ENCODE peak calls at places on chromosomes 6 and 20, in six cellular contexts. Q is ovary, Z is neural progenitor cell, H is mesendoderm, J is kidney epithelial cell, V is Peyer's patch. D is an unnamed sample.

GRCh38 chr20:25508083-25508770 is 77.1 kb downstream of the NINL start:
- DNase-seq in Q (peak), Z (no peak), H (no peak), J (peak), V (no peak), D (peak)

GRCh38 chr6:151254451-151255081 is 14.8 kb downstream of the AKAP12 start:
- DNase-seq in Q (no peak), Z (no peak), H (peak), J (peak), V (no peak), D (peak)

GRCh38 chr6:6580225-6580870 is 8.2 kb upstream of the LY86 start:
- DNase-seq in Q (no peak), Z (no peak), H (no peak), J (no peak), V (no peak), D (no peak)

GRCh38 chr6:111524735-111525134 is 41.7 kb upstream of the REV3L start:
- DNase-seq in Q (no peak), Z (no peak), H (no peak), J (no peak), V (no peak), D (no peak)

GRCh38 chr20:1374246-1374645 is 18.6 kb downstream of the FKBP1A start:
- DNase-seq in Q (no peak), Z (no peak), H (no peak), J (no peak), V (no peak), D (no peak)

GRCh38 chr6:37602360-37602759 is 95.3 kb downstream of the MDGA1 start:
- DNase-seq in Q (no peak), Z (no peak), H (no peak), J (no peak), V (no peak), D (peak)

GRCh38 chr6:45480697-45481415 is 103.1 kb upstream of the SUPT3H start:
- DNase-seq in Q (no peak), Z (no peak), H (no peak), J (no peak), V (no peak), D (no peak)

GRCh38 chr6:16168858-16169257 is 40.0 kb downstream of the MYLIP start:
- DNase-seq in Q (no peak), Z (peak), H (peak), J (no peak), V (no peak), D (peak)

GRCh38 chr20:49149281-49150045 is 38.7 kb downstream of the STAU1 start:
- DNase-seq in Q (no peak), Z (no peak), H (no peak), J (no peak), V (no peak), D (no peak)

GRCh38 chr6:30720738-30721197 is 616 bp downstream of the TUBB start:
- DNase-seq in Q (peak), Z (peak), H (peak), J (no peak), V (peak), D (peak)

GRCh38 chr20:48652961-48653705 is 174.7 kb downstream of the PREX1 start:
- DNase-seq in Q (no peak), Z (no peak), H (no peak), J (no peak), V (no peak), D (no peak)

GRCh38 chr6:137492289-137492688 is 1.9 kb downstream of the OLIG3 start:
- DNase-seq in Q (no peak), Z (peak), H (no peak), J (no peak), V (no peak), D (no peak)

GRCh38 chr6:69138173-69138572 is 503.1 kb downstream of the ADGRB3 start:
- DNase-seq in Q (no peak), Z (no peak), H (no peak), J (peak), V (no peak), D (no peak)

GRCh38 chr6:146358341-146359046 is 185.1 kb upstream of the RAB32 start:
- DNase-seq in Q (no peak), Z (no peak), H (peak), J (no peak), V (no peak), D (peak)

GRCh38 chr6:95578106-95578410 is 723 bp downstream of the MANEA start:
- DNase-seq in Q (no peak), Z (no peak), H (no peak), J (no peak), V (no peak), D (no peak)

GRCh38 chr20:37543828-37544227 is 16.2 kb upstream of the BLCAP start:
- DNase-seq in Q (no peak), Z (no peak), H (no peak), J (no peak), V (no peak), D (peak)

GRCh38 chr6:119077643-119078448 is 618 bp downstream of the FAM184A start:
- DNase-seq in Q (peak), Z (peak), H (peak), J (no peak), V (peak), D (peak)

GRCh38 chr6:429515-430121 is 38.1 kb downstream of the IRF4 start:
- DNase-seq in Q (no peak), Z (no peak), H (no peak), J (no peak), V (no peak), D (no peak)

GRCh38 chr6:15481414-15481813 is 181.4 kb downstream of the DTNBP1 start:
- DNase-seq in Q (no peak), Z (no peak), H (no peak), J (no peak), V (no peak), D (no peak)

GRCh38 chr20:57159193-57159851 is 107.1 kb downstream of the BMP7 start:
- DNase-seq in Q (no peak), Z (no peak), H (no peak), J (no peak), V (no peak), D (no peak)

GRCh38 chr20:49385471-49385870 is 97.0 kb downstream of the KCNB1 start:
- DNase-seq in Q (no peak), Z (peak), H (peak), J (no peak), V (no peak), D (peak)

GRCh38 chr6:150352321-150353296 is 16.2 kb upstream of the IYD start:
- DNase-seq in Q (no peak), Z (no peak), H (no peak), J (no peak), V (no peak), D (peak)

GRCh38 chr20:6698056-6698455 is 69.4 kb upstream of the BMP2 start:
- DNase-seq in Q (no peak), Z (peak), H (peak), J (peak), V (no peak), D (no peak)

GRCh38 chr6:8043221-8043620 is 21.0 kb downstream of the BLOC1S5 start:
- DNase-seq in Q (no peak), Z (no peak), H (no peak), J (no peak), V (no peak), D (no peak)

GRCh38 chr6:2403546-2403945 is 158.1 kb upstream of the GMDS start:
- DNase-seq in Q (no peak), Z (no peak), H (no peak), J (no peak), V (no peak), D (no peak)

GRCh38 chr20:52105045-52105572 is 86.5 kb downstream of the ZFP64 start:
- DNase-seq in Q (peak), Z (peak), H (peak), J (no peak), V (no peak), D (peak)
- H3K4me3 ChIP-seq in Q (peak), Z (peak), H (peak), J (peak), V (peak), D (peak)

GRCh38 chr6:125153541-125154183 is at the start of gene TPD52L1:
- DNase-seq in Q (peak), Z (peak), H (peak), J (peak), V (no peak), D (peak)
- H3K4me3 ChIP-seq in Q (peak), Z (peak), H (peak), J (peak), V (peak), D (peak)

DNA sequence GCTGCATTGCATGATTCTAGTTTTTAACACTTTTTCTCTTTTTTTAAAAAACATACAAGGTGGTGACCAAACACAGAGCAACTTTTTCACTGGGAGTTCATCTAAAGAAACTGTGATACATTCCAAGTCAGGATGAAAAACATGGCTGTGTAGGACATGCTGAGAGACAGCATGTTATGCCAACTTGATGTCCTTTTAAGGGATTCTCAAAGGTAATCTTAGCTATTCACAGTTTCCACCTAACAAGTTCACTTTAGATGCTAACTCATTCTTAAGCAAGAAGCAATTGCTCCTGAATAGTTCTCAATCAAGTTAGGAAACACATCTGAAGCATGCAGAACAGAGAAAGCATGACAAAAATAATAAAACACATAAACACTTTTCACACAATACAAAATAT is 3.3 kb downstream of the ASCC3 start:
- DNase-seq in Q (no peak), Z (no peak), H (peak), J (no peak), V (no peak), D (no peak)
- H3K4me3 ChIP-seq in Q (no peak), Z (no peak), H (no peak), J (no peak), V (no peak), D (no peak)

GRCh38 chr6:41428402-41428994 is 93.1 kb downstream of the NCR2 start:
- DNase-seq in Q (peak), Z (peak), H (no peak), J (no peak), V (no peak), D (no peak)
- H3K4me3 ChIP-seq in Q (peak), Z (peak), H (no peak), J (peak), V (peak), D (peak)

GRCh38 chr6:124961784-124962611 is at the start of gene RNF217:
- DNase-seq in Q (peak), Z (peak), H (peak), J (no peak), V (no peak), D (peak)

GRCh38 chr6:124962617-124963415 is 579 bp downstream of the RNF217 start:
- DNase-seq in Q (peak), Z (peak), H (peak), J (no peak), V (no peak), D (peak)

GRCh38 chr6:124958759-124959354 is 3.4 kb upstream of the RNF217 start:
- DNase-seq in Q (no peak), Z (no peak), H (no peak), J (no peak), V (no peak), D (no peak)

GRCh38 chr6:124961468-124961783 is 811 bp upstream of the RNF217 start:
- DNase-seq in Q (no peak), Z (no peak), H (no peak), J (no peak), V (no peak), D (no peak)

DNA sequence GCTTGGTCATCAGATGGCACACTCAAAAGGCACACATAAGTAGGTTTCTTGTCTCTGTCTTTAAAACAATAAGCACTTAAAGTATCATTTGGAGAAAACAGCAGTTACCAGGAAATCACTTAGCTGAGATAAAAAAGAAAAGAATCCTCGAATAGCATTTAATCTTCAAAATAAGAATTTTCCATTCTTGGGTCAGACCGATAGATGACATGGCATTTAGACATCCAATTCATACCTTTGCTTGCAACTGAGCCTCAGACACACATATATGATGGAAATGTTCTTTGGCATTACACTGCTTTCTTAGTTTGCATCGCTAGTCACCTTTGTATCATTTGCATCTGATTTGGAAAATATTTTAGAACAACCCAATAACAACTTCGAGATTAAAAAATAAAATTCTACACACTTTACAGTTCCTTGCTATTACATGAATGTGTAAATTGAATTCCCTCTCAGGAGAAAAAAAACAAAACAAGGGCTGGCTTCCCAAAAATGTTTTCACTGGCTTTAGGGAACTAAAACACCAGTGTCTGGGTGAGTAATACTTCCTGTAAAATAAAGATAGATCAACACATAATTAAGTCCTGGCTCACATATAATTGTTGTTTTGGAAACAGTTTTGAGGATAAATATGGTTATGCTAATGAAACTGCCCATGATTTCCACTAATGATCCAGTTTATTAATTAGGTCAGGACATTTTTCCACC is 1.3 kb upstream of the RNF217 start:
- DNase-seq in Q (no peak), Z (no peak), H (no peak), J (no peak), V (no peak), D (no peak)
- H3K4me3 ChIP-seq in Q (peak), Z (peak), H (no peak), J (peak), V (peak), D (peak)

DNA sequence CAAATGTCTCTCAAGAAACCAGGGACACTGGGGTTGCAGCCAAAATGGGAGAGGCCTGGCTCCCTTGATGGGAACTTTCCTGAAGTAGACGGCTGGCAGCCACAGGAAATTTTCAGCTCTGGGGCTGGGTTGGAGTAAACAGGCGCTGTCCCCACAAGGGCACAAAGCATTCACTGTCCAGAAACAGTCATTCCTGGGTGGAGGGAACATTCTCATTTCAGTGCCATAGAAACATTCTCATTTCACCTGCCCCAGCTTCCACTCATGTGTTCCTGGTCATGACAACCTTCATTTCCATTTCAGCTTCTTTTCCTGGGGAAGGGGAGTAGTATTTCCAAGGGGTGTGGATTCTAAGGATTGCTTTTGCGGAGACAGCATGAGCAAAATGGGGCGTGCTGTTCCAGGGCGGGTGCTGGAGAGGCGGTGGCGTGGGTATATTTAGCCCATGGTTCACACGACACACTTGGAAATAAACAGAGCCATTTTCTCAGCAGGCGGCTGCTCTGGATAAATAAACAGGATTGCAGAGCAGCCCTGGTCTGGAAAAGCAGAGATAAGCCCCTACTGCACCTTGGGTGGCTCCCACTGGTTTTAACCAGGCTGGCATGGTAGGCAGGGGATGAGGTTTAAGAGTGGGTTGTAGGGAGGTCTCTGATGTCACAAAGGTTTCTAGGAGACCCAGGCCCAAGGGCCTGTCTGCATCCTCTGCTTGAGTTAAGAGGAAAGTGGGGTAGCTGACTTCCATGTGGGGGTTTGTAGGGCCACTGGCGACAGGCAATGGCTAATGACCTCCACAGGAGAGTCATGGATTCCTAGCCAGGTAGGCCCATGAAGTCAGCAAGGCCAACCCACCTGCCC is 32.9 kb downstream of the COX4I2 start:
- DNase-seq in Q (no peak), Z (no peak), H (peak), J (no peak), V (no peak), D (no peak)
- H3K4me3 ChIP-seq in Q (no peak), Z (no peak), H (no peak), J (no peak), V (no peak), D (no peak)

GRCh38 chr6:104951677-104952076 is 5.2 kb upstream of the LIN28B start:
- DNase-seq in Q (no peak), Z (no peak), H (peak), J (no peak), V (no peak), D (no peak)

GRCh38 chr6:104954091-104954797 is 2.7 kb upstream of the LIN28B start:
- DNase-seq in Q (no peak), Z (peak), H (peak), J (no peak), V (no peak), D (peak)

GRCh38 chr6:104955491-104955890 is 1.4 kb upstream of the LIN28B start:
- DNase-seq in Q (no peak), Z (peak), H (peak), J (no peak), V (no peak), D (no peak)

GRCh38 chr6:104953410-104953953 is 3.4 kb upstream of the LIN28B start:
- DNase-seq in Q (no peak), Z (peak), H (peak), J (no peak), V (no peak), D (peak)

DNA sequence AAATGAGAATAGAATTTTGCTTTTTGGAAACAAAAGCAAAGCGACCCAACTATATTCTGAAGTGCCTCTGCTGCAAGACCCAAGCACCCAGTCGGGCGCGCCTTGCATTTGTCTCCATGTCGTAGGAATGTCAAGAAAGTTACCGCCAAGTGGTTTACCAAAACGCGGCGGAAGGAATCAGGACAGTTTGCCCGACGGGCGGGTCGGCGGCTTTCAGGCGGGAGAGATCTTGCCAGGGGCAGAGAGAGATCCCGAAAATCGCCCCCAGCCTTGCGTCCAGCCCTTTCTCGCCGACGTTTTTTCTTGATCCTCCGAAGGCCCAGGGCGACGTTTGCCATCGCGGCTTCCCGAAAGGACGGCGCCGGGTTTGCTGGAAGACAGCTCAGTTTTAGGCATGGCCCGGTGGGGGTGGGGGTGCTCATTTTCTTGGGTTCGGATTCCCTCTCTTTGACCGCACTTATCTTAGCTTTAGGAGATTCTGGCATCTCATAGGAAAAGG is 3.9 kb upstream of the LIN28B start:
- DNase-seq in Q (no peak), Z (peak), H (peak), J (no peak), V (no peak), D (no peak)
- H3K4me3 ChIP-seq in Q (no peak), Z (peak), H (no peak), J (no peak), V (no peak), D (peak)

GRCh38 chr6:142856857-142857608 is 87.9 kb downstream of the HIVEP2 start:
- DNase-seq in Q (no peak), Z (no peak), H (no peak), J (no peak), V (peak), D (no peak)
- H3K4me3 ChIP-seq in Q (no peak), Z (no peak), H (no peak), J (no peak), V (no peak), D (no peak)